ENCODE peak calls at places on chromosomes 5 and 9, in four cellular contexts. One of them, this sample, is unnamed.

GRCh38 chr9:126915281-126915816 is 767 bp downstream of the RALGPS1 start:
- DNase-seq in K562: peak; percentile 80
- DNase-seq in astrocyte: no peak
- DNase-seq in A673: no peak
- DNase-seq in this sample: peak; percentile 19

GRCh38 chr5:135890867-135891266 is 4.8 kb downstream of the IL9 start:
- DNase-seq in astrocyte: peak; percentile 2
- DNase-seq in K562: no peak
- DNase-seq in A673: no peak
- DNase-seq in this sample: no peak

GRCh38 chr5:1101991-1102713 is 9.7 kb downstream of the SLC12A7 start:
- DNase-seq in K562: peak; percentile 64
- DNase-seq in A673: peak; percentile 58
- DNase-seq in astrocyte: no peak
- DNase-seq in this sample: no peak

GRCh38 chr9:20713172-20713571 is 29.1 kb downstream of the FOCAD start:
- DNase-seq in A673: peak; percentile 75
- DNase-seq in astrocyte: no peak
- DNase-seq in K562: no peak
- DNase-seq in this sample: no peak

GRCh38 chr5:54363669-54364068 is 53.3 kb upstream of the ARL15 start:
- DNase-seq in K562: no peak
- DNase-seq in astrocyte: peak; percentile 44
- DNase-seq in A673: no peak
- DNase-seq in this sample: peak; percentile 53

GRCh38 chr5:175867587-175868347 is 3.6 kb upstream of the CPLX2 start:
- DNase-seq in K562: peak; percentile 40
- DNase-seq in astrocyte: no peak
- DNase-seq in A673: peak; percentile 33
- DNase-seq in this sample: peak; percentile 26

GRCh38 chr5:90983748-90984147 is 399.4 kb downstream of the ARRDC3 start:
- DNase-seq in K562: no peak
- DNase-seq in astrocyte: peak; percentile 7
- DNase-seq in A673: no peak
- DNase-seq in this sample: no peak

GRCh38 chr9:119639287-119639955 is 270.2 kb upstream of the BRINP1 start:
- DNase-seq in K562: no peak
- DNase-seq in astrocyte: no peak
- DNase-seq in A673: peak; percentile 16
- DNase-seq in this sample: peak; percentile 78

GRCh38 chr5:83711982-83712601 is 8.6 kb downstream of the HAPLN1 start:
- DNase-seq in K562: peak; percentile 49
- DNase-seq in astrocyte: no peak
- DNase-seq in A673: peak; percentile 25
- DNase-seq in this sample: peak; percentile 45

GRCh38 chr9:136511670-136512592 is 29.1 kb upstream of the SEC16A start:
- DNase-seq in K562: peak; percentile 57
- DNase-seq in astrocyte: no peak
- DNase-seq in A673: no peak
- DNase-seq in this sample: no peak

GRCh38 chr5:113806250-113806649 is 292.8 kb downstream of the YTHDC2 start:
- DNase-seq in astrocyte: peak; percentile 66
- DNase-seq in K562: no peak
- DNase-seq in A673: peak; percentile 22
- DNase-seq in this sample: peak; percentile 68

GRCh38 chr5:67648201-67648671 is 451.6 kb upstream of the CD180 start:
- DNase-seq in K562: no peak
- DNase-seq in A673: peak; percentile 91
- DNase-seq in astrocyte: peak; percentile 94
- DNase-seq in this sample: peak; percentile 63

GRCh38 chr9:122219856-122220672 is 8.7 kb downstream of the LHX6 start:
- DNase-seq in K562: no peak
- DNase-seq in astrocyte: no peak
- DNase-seq in A673: no peak
- DNase-seq in this sample: peak; percentile 52

GRCh38 chr5:158700997-158701391 is 398.7 kb downstream of the EBF1 start:
- DNase-seq in A673: no peak
- DNase-seq in astrocyte: no peak
- DNase-seq in K562: no peak
- DNase-seq in this sample: no peak

GRCh38 chr5:8458038-8458383 is 589.1 kb downstream of the MTRR start:
- DNase-seq in astrocyte: peak; percentile 18
- DNase-seq in A673: no peak
- DNase-seq in K562: no peak
- DNase-seq in this sample: peak; percentile 75

GRCh38 chr9:111715471-111715870 is 54.1 kb downstream of the GNG10 start:
- DNase-seq in A673: no peak
- DNase-seq in K562: no peak
- DNase-seq in astrocyte: peak; percentile 20
- DNase-seq in this sample: no peak

GRCh38 chr9:534886-535285 is 306.6 kb upstream of the DMRT1 start:
- DNase-seq in K562: no peak
- DNase-seq in A673: no peak
- DNase-seq in astrocyte: no peak
- DNase-seq in this sample: no peak

GRCh38 chr5:55176176-55176818 is 3.3 kb upstream of the CDC20B start:
- DNase-seq in astrocyte: no peak
- DNase-seq in A673: peak; percentile 76
- DNase-seq in K562: peak; percentile 55
- DNase-seq in this sample: peak; percentile 67

GRCh38 chr5:150114102-150114641 is 27.8 kb upstream of the CSF1R start:
- DNase-seq in K562: peak; percentile 53
- DNase-seq in A673: no peak
- DNase-seq in astrocyte: no peak
- DNase-seq in this sample: no peak

GRCh38 chr5:140345919-140346347 is 470 bp downstream of the HBEGF start:
- DNase-seq in astrocyte: peak; percentile 56
- DNase-seq in A673: peak; percentile 31
- DNase-seq in K562: peak; percentile 63
- DNase-seq in this sample: peak; percentile 83

GRCh38 chr5:145975361-145976066 is 39.1 kb downstream of the SH3RF2 start:
- DNase-seq in K562: no peak
- DNase-seq in A673: no peak
- DNase-seq in astrocyte: peak; percentile 95
- DNase-seq in this sample: peak; percentile 32

GRCh38 chr9:124259273-124260078 is 1.7 kb downstream of the NEK6 start:
- DNase-seq in astrocyte: peak; percentile 90
- DNase-seq in A673: peak; percentile 81
- DNase-seq in K562: no peak
- DNase-seq in this sample: peak; percentile 89

DNA sequence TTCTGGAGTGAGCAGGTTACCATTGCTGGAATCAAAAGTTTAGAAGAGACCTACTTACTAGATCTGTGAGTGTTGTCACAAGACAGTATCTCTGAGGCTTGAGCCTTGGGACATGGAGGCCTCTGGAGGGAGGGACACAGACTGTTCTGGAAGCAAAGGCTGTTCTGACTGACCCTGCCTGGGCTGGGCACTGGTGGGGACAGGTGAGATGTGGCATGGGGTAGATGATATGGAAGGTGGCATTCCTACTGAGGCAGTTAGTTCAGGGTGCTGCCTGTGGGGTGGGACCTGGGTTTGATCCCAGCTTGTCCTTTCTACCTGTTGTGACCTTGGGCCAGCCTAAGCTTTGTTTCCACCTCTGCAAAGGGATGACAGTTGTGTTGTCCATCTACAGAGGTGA is 140.2 kb downstream of the C9orf50 start:
- DNase-seq in K562: no peak
- DNase-seq in A673: no peak
- DNase-seq in astrocyte: no peak
- DNase-seq in this sample: no peak
- H3K4me1 ChIP-seq in K562: peaks cover 67% of the 10 kb centered on the region
- H3K4me1 ChIP-seq in A673: peaks cover 27% of the 10 kb centered on the region
- H3K4me1 ChIP-seq in astrocyte: peaks cover 37% of the 10 kb centered on the region
- H3K4me1 ChIP-seq in this sample: peaks cover 41% of the 10 kb centered on the region

GRCh38 chr9:33128570-33128969 is 38.6 kb downstream of the B4GALT1 start:
- DNase-seq in A673: no peak
- DNase-seq in K562: no peak
- DNase-seq in astrocyte: no peak
- DNase-seq in this sample: no peak
- TF ChIP-seq EZH2 in A673: no peak
- TF ChIP-seq EZH2 in K562: no peak
- TF ChIP-seq EZH2 in astrocyte: no peak
- TF ChIP-seq EZH2 in this sample: no peak

GRCh38 chr9:133141833-133142594 is 21.0 kb upstream of the RALGDS start:
- DNase-seq in A673: no peak
- DNase-seq in astrocyte: no peak
- DNase-seq in K562: no peak
- DNase-seq in this sample: no peak

GRCh38 chr9:133143639-133144141 is 20.0 kb downstream of the GBGT1 start:
- DNase-seq in A673: no peak
- DNase-seq in K562: no peak
- DNase-seq in astrocyte: no peak
- DNase-seq in this sample: no peak

GRCh38 chr9:133144142-133144886 is 19.4 kb downstream of the GBGT1 start:
- DNase-seq in K562: peak; percentile 74
- DNase-seq in astrocyte: no peak
- DNase-seq in A673: peak; percentile 84
- DNase-seq in this sample: peak; percentile 86

GRCh38 chr9:133144887-133145466 is 18.7 kb downstream of the GBGT1 start:
- DNase-seq in astrocyte: no peak
- DNase-seq in A673: no peak
- DNase-seq in K562: no peak
- DNase-seq in this sample: peak; percentile 34

DNA sequence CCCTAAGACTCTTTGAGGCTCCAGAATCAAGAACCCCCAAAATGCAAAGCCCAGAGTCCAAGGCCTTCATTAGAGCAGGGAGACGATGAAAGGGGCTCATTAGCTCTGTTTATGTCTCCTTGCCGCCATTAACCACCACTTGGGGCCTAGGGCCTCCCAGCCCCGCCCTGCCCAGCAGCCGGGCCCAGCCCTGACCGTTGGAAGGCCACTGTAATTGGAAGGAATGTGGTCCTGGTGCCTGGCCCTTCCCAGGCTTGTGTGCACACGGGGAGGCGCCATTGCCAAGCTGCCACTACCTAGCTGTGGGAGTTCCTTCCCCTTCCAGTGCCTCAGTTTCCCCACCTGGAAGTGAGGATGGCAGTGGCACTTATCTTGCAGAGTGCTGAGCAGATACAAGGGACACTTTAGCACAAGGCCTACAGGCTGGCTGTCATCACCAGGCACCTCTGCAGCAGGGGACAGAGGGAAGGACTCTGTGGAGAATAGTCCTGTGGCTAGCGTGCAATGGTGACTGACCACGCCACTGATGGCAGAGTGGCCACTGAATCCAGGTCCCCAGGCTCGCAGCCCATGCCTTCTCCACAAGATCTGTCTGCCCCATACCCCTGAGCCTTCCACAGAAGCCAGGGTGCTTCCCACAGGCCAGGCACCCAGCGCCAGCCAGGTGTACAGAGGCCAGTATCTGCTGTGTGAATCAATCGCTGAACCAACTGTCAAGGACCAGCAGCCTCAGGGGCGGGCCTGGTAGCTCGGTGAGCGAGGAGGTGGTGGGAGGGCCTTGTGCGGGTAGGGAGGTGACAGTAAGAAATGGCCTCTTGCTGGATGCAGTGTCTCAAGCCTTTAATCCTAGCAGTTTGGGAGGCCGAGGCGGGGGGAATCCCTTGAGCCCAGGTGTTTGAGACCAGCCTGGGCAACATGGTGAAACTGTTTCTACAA is 20.8 kb downstream of the GBGT1 start:
- DNase-seq in K562: no peak
- DNase-seq in astrocyte: no peak
- DNase-seq in A673: no peak
- DNase-seq in this sample: no peak
- H3K27ac ChIP-seq in K562: peak overlapping the region; percentile 45
- H3K27ac ChIP-seq in astrocyte: no peak overlapping the region
- H3K27ac ChIP-seq in A673: no peak overlapping the region
- H3K27ac ChIP-seq in this sample: no peak overlapping the region

DNA sequence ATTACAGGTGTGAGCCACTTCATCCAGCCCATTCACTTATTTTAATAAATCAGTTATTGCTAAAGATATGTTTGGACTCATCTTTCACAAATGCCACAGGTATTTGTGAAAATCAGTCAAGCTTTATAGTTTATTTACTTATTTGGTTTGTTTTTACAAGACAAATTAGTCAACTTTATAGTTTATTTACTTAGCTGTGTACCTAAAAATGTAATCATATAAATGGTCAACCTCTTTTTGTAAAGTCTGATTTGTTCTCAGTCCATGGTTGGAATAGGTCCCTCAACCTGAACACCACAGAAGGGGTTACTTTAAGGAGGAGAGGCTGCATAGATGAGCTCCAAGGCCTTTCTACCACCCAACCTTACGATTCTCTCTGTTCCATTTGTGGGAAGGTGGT is 80.2 kb downstream of the GNAQ start:
- DNase-seq in astrocyte: no peak
- DNase-seq in A673: no peak
- DNase-seq in K562: no peak
- DNase-seq in this sample: no peak
- H3K4me1 ChIP-seq in astrocyte: peaks cover 17% of the 10 kb centered on the region
- H3K4me1 ChIP-seq in A673: peaks cover 57% of the 10 kb centered on the region
- H3K4me1 ChIP-seq in K562: peaks cover 38% of the 10 kb centered on the region
- H3K4me1 ChIP-seq in this sample: peaks cover 48% of the 10 kb centered on the region

GRCh38 chr9:129849042-129849441 is 13.8 kb downstream of the USP20 start:
- DNase-seq in K562: no peak
- DNase-seq in A673: no peak
- DNase-seq in astrocyte: no peak
- DNase-seq in this sample: no peak
- TF ChIP-seq EZH2 in K562: no peak
- TF ChIP-seq EZH2 in A673: no peak
- TF ChIP-seq EZH2 in astrocyte: no peak
- TF ChIP-seq EZH2 in this sample: no peak

GRCh38 chr9:93173365-93174150 is 10.4 kb upstream of the WNK2 start:
- DNase-seq in astrocyte: no peak
- DNase-seq in A673: no peak
- DNase-seq in K562: no peak
- DNase-seq in this sample: no peak

GRCh38 chr9:93178851-93179786 is 4.8 kb upstream of the WNK2 start:
- DNase-seq in astrocyte: no peak
- DNase-seq in K562: no peak
- DNase-seq in A673: no peak
- DNase-seq in this sample: no peak

GRCh38 chr9:93174976-93175375 is 9.0 kb upstream of the WNK2 start:
- DNase-seq in astrocyte: no peak
- DNase-seq in A673: no peak
- DNase-seq in K562: no peak
- DNase-seq in this sample: no peak

GRCh38 chr9:93180938-93181337 is 3.0 kb upstream of the WNK2 start:
- DNase-seq in K562: no peak
- DNase-seq in astrocyte: no peak
- DNase-seq in A673: no peak
- DNase-seq in this sample: no peak

DNA sequence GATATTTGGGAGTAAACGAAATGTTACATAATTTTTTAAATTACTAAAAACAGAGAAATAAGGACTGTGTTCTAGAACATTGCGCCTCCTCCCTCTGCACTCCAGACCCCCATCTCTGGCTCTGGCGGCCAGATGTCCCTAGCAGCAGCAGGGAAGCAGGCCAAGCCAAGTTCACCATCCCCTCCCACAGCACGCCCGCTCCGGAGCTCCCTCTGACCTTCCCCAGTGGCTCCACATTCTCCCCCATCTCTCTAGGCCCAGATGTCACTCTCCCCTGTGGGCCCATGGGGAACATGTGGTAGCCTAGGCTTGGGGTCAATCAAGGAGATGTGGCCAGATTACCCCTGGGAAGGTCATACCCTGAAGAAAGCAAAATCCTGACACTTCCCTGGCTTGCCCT is 6.3 kb upstream of the WNK2 start:
- DNase-seq in K562: no peak
- DNase-seq in A673: no peak
- DNase-seq in astrocyte: no peak
- DNase-seq in this sample: no peak
- H3K27ac ChIP-seq in K562: no peak overlapping the region
- H3K27ac ChIP-seq in A673: no peak overlapping the region
- H3K27ac ChIP-seq in astrocyte: no peak overlapping the region
- H3K27ac ChIP-seq in this sample: no peak overlapping the region

This sample was measured in GM23248.